ENCODE peak calls at places on chromosome 15, in six cellular contexts. O is NCI-H1048, G is NCI-H446, P is mucosa of descending colon, W is NAMALWA, N is T-helper 1 cell. J is an unnamed sample.

GRCh38 chr15:96270581-96271172 is 59.8 kb upstream of the NR2F2 start:
- DNase-seq in O (no peak), G (no peak), P (no peak), W (no peak), N (no peak), J (no peak)

GRCh38 chr15:67707520-67708283 is 117.6 kb upstream of the SKOR1 start:
- DNase-seq in O (no peak), G (no peak), P (no peak), W (no peak), N (no peak), J (peak; percentile 38)

GRCh38 chr15:95501865-95502264 is 828.6 kb upstream of the NR2F2 start:
- DNase-seq in O (no peak), G (no peak), P (no peak), W (no peak), N (no peak), J (no peak)

GRCh38 chr15:19973718-19974117 is 567.9 kb downstream of the GOLGA6L6 start:
- DNase-seq in O (no peak), G (no peak), P (no peak), W (peak; percentile 50), N (no peak), J (no peak)

GRCh38 chr15:58867926-58868325 is 65.6 kb downstream of the SLTM start:
- DNase-seq in O (no peak), G (no peak), P (no peak), W (no peak), N (no peak), J (no peak)

GRCh38 chr15:42375941-42376340 is 16.6 kb downstream of the CAPN3 start:
- DNase-seq in O (no peak), G (no peak), P (no peak), W (no peak), N (no peak), J (no peak)

GRCh38 chr15:78830514-78831228 is 19.4 kb upstream of the ADAMTS7 start:
- DNase-seq in O (no peak), G (no peak), P (no peak), W (no peak), N (no peak), J (no peak)

GRCh38 chr15:69035205-69035917 is 20.9 kb downstream of the NOX5 start:
- DNase-seq in O (no peak), G (peak; percentile 6), P (no peak), W (no peak), N (no peak), J (no peak)

GRCh38 chr15:92669432-92669831 is 13.9 kb upstream of the FAM174B start:
- DNase-seq in O (no peak), G (no peak), P (no peak), W (no peak), N (no peak), J (peak; percentile 69)

GRCh38 chr15:47442366-47442765 is 274.9 kb upstream of the SEMA6D start:
- DNase-seq in O (no peak), G (no peak), P (no peak), W (no peak), N (no peak), J (no peak)

GRCh38 chr15:92197761-92198160 is 195.9 kb upstream of the ST8SIA2 start:
- DNase-seq in O (no peak), G (no peak), P (no peak), W (no peak), N (no peak), J (peak; percentile 21)

GRCh38 chr15:64846246-64846645 is 4.5 kb downstream of the PLEKHO2 start:
- DNase-seq in O (no peak), G (no peak), P (no peak), W (no peak), N (no peak), J (no peak)

J was measured in HAP-1.